ENCODE peak calls at places on chromosomes 13 and 19, in ten cellular contexts. N is hepatocyte, E is skeletal muscle cell, X is mesothelial cell of epicardium, Z is LHCN-M2, K is tibial artery, L is iPS DF 6.9, Y is posterior cingulate gyrus, J is IMR-90, I is HEK293T. G is an unnamed sample.

GRCh38 chr19:16035601-16036297 is 40.5 kb upstream of the TPM4 start:
- DNase-seq in K (no peak), I (no peak), N (no peak), J (no peak), X (no peak), Z (no peak), L (no peak), Y (no peak), E (no peak), G (no peak)

GRCh38 chr19:49590971-49591730 is at the start of gene PRR12:
- DNase-seq in I (peak), X (peak), Y (peak), K (peak), E (no peak), L (no peak), Z (peak), J (peak), N (peak), G (peak)

GRCh38 chr13:105048685-105049084 is 1486.8 kb downstream of the EFNB2 start:
- DNase-seq in L (no peak), J (no peak), Y (no peak), K (no peak), X (no peak), I (no peak), N (no peak), E (no peak), Z (no peak), G (no peak)

GRCh38 chr19:35644987-35645679 is 3.0 kb upstream of the COX6B1 start:
- DNase-seq in L (no peak), E (no peak), J (peak), X (peak), I (peak), Z (peak), Y (peak), N (peak), K (peak), G (peak)

GRCh38 chr19:43290568-43291359 is 21.4 kb upstream of the PSG9 start:
- DNase-seq in E (no peak), I (no peak), X (no peak), Z (peak), Y (no peak), J (no peak), L (peak), K (no peak), N (no peak), G (no peak)

GRCh38 chr19:38517321-38517720 is 83.8 kb downstream of the RYR1 start:
- DNase-seq in E (no peak), Z (no peak), I (no peak), N (no peak), Y (no peak), J (no peak), K (no peak), L (no peak), X (no peak), G (no peak)

GRCh38 chr19:48613024-48613851 is 1.6 kb downstream of the FAM83E start:
- DNase-seq in N (no peak), E (no peak), J (no peak), I (no peak), Z (peak), Y (peak), L (no peak), X (no peak), K (no peak), G (peak)

GRCh38 chr13:22253107-22253506 is 582.2 kb downstream of the FGF9 start:
- DNase-seq in X (no peak), K (no peak), E (no peak), Z (no peak), N (no peak), Y (no peak), I (no peak), J (no peak), L (no peak), G (no peak)